ENCODE peak calls at places on chromosomes 3 and 15, in ten cellular contexts. One of them, this sample, is unnamed.

GRCh38 chr3:99882436-99883137 is 64.9 kb downstream of the CMSS1 start:
- ATAC-seq in upper lobe of left lung: no peak
- ATAC-seq in T-cell: no peak
- ATAC-seq in left colon: no peak
- ATAC-seq in lower lobe of right lung: no peak
- ATAC-seq in WTC11: no peak
- ATAC-seq in naive thymus-derived CD4-positive, alpha-beta T cell: no peak
- ATAC-seq in activated CD8-positive, alpha-beta T cell treated with anti-CD3 and anti-CD28 coated beads for 36 hours: no peak
- ATAC-seq in effector memory CD8-positive, alpha-beta T cell: no peak
- ATAC-seq in CD4-positive, CD25-positive, alpha-beta regulatory T cell: no peak
- ATAC-seq in this sample: no peak

GRCh38 chr15:20645956-20646355 is 104.4 kb upstream of the GOLGA6L6 start:
- ATAC-seq in T-cell: peak
- ATAC-seq in upper lobe of left lung: peak
- ATAC-seq in activated CD8-positive, alpha-beta T cell treated with anti-CD3 and anti-CD28 coated beads for 36 hours: peak
- ATAC-seq in effector memory CD8-positive, alpha-beta T cell: peak
- ATAC-seq in CD4-positive, CD25-positive, alpha-beta regulatory T cell: peak
- ATAC-seq in WTC11: no peak
- ATAC-seq in naive thymus-derived CD4-positive, alpha-beta T cell: peak
- ATAC-seq in lower lobe of right lung: peak
- ATAC-seq in left colon: peak
- ATAC-seq in this sample: no peak

GRCh38 chr3:112002458-112002971 is 3.8 kb downstream of the TAGLN3 start:
- ATAC-seq in left colon: no peak
- ATAC-seq in WTC11: no peak
- ATAC-seq in lower lobe of right lung: no peak
- ATAC-seq in effector memory CD8-positive, alpha-beta T cell: peak
- ATAC-seq in naive thymus-derived CD4-positive, alpha-beta T cell: peak
- ATAC-seq in activated CD8-positive, alpha-beta T cell treated with anti-CD3 and anti-CD28 coated beads for 36 hours: peak
- ATAC-seq in T-cell: peak
- ATAC-seq in upper lobe of left lung: no peak
- ATAC-seq in CD4-positive, CD25-positive, alpha-beta regulatory T cell: peak
- ATAC-seq in this sample: no peak

GRCh38 chr15:59191855-59192237 is 14.8 kb upstream of the LDHAL6B start:
- ATAC-seq in effector memory CD8-positive, alpha-beta T cell: no peak
- ATAC-seq in lower lobe of right lung: no peak
- ATAC-seq in CD4-positive, CD25-positive, alpha-beta regulatory T cell: no peak
- ATAC-seq in T-cell: no peak
- ATAC-seq in activated CD8-positive, alpha-beta T cell treated with anti-CD3 and anti-CD28 coated beads for 36 hours: no peak
- ATAC-seq in naive thymus-derived CD4-positive, alpha-beta T cell: no peak
- ATAC-seq in left colon: no peak
- ATAC-seq in WTC11: no peak
- ATAC-seq in upper lobe of left lung: peak
- ATAC-seq in this sample: no peak

GRCh38 chr3:101170047-101170771 is 150.2 kb downstream of the IMPG2 start:
- ATAC-seq in lower lobe of right lung: no peak
- ATAC-seq in T-cell: no peak
- ATAC-seq in activated CD8-positive, alpha-beta T cell treated with anti-CD3 and anti-CD28 coated beads for 36 hours: peak
- ATAC-seq in left colon: no peak
- ATAC-seq in CD4-positive, CD25-positive, alpha-beta regulatory T cell: no peak
- ATAC-seq in naive thymus-derived CD4-positive, alpha-beta T cell: no peak
- ATAC-seq in effector memory CD8-positive, alpha-beta T cell: no peak
- ATAC-seq in upper lobe of left lung: no peak
- ATAC-seq in WTC11: no peak
- ATAC-seq in this sample: peak

GRCh38 chr3:24529210-24529609 is 34.6 kb upstream of the THRB start:
- ATAC-seq in naive thymus-derived CD4-positive, alpha-beta T cell: no peak
- ATAC-seq in T-cell: no peak
- ATAC-seq in WTC11: no peak
- ATAC-seq in effector memory CD8-positive, alpha-beta T cell: no peak
- ATAC-seq in lower lobe of right lung: no peak
- ATAC-seq in activated CD8-positive, alpha-beta T cell treated with anti-CD3 and anti-CD28 coated beads for 36 hours: no peak
- ATAC-seq in left colon: no peak
- ATAC-seq in CD4-positive, CD25-positive, alpha-beta regulatory T cell: no peak
- ATAC-seq in upper lobe of left lung: no peak
- ATAC-seq in this sample: no peak

GRCh38 chr3:20061331-20061730 is 21.1 kb downstream of the KAT2B start:
- ATAC-seq in left colon: no peak
- ATAC-seq in activated CD8-positive, alpha-beta T cell treated with anti-CD3 and anti-CD28 coated beads for 36 hours: no peak
- ATAC-seq in lower lobe of right lung: no peak
- ATAC-seq in upper lobe of left lung: peak
- ATAC-seq in naive thymus-derived CD4-positive, alpha-beta T cell: peak
- ATAC-seq in CD4-positive, CD25-positive, alpha-beta regulatory T cell: no peak
- ATAC-seq in effector memory CD8-positive, alpha-beta T cell: peak
- ATAC-seq in T-cell: no peak
- ATAC-seq in WTC11: no peak
- ATAC-seq in this sample: peak

GRCh38 chr15:58440181-58440910 is 8.6 kb downstream of the LIPC start:
- ATAC-seq in upper lobe of left lung: peak
- ATAC-seq in effector memory CD8-positive, alpha-beta T cell: no peak
- ATAC-seq in naive thymus-derived CD4-positive, alpha-beta T cell: no peak
- ATAC-seq in activated CD8-positive, alpha-beta T cell treated with anti-CD3 and anti-CD28 coated beads for 36 hours: no peak
- ATAC-seq in left colon: peak
- ATAC-seq in WTC11: no peak
- ATAC-seq in T-cell: no peak
- ATAC-seq in lower lobe of right lung: peak
- ATAC-seq in CD4-positive, CD25-positive, alpha-beta regulatory T cell: no peak
- ATAC-seq in this sample: peak

GRCh38 chr3:63309780-63310179 is 31.7 kb downstream of the SYNPR start:
- ATAC-seq in upper lobe of left lung: no peak
- ATAC-seq in T-cell: no peak
- ATAC-seq in left colon: no peak
- ATAC-seq in effector memory CD8-positive, alpha-beta T cell: no peak
- ATAC-seq in CD4-positive, CD25-positive, alpha-beta regulatory T cell: no peak
- ATAC-seq in lower lobe of right lung: no peak
- ATAC-seq in naive thymus-derived CD4-positive, alpha-beta T cell: no peak
- ATAC-seq in WTC11: peak
- ATAC-seq in activated CD8-positive, alpha-beta T cell treated with anti-CD3 and anti-CD28 coated beads for 36 hours: no peak
- ATAC-seq in this sample: no peak

This sample was measured in gastroesophageal sphincter.